ENCODE peak calls at places on chromosomes 16 and 17, in six cellular contexts. One of them, this sample, is unnamed.
A peak's percentile ranks its signal among the peaks of the same experiment; 100 is the strongest.

GRCh38 chr17:77772461-77772897 is 186.0 kb upstream of the TNRC6C start:
- DNase-seq in neural progenitor cell: peak; percentile 89
- DNase-seq in skeletal muscle cell: peak; percentile 11
- DNase-seq in COR-L47: no peak
- DNase-seq in mesenteric fat pad: no peak
- DNase-seq in breast epithelium: no peak
- DNase-seq in this sample: peak; percentile 53

GRCh38 chr17:28038802-28039600 is 3.5 kb upstream of the NLK start:
- DNase-seq in COR-L47: no peak
- DNase-seq in mesenteric fat pad: no peak
- DNase-seq in neural progenitor cell: no peak
- DNase-seq in breast epithelium: no peak
- DNase-seq in skeletal muscle cell: peak; percentile 28
- DNase-seq in this sample: no peak

GRCh38 chr16:84931506-84931905 is 79.8 kb downstream of the ZDHHC7 start:
- DNase-seq in mesenteric fat pad: no peak
- DNase-seq in COR-L47: no peak
- DNase-seq in breast epithelium: no peak
- DNase-seq in skeletal muscle cell: no peak
- DNase-seq in neural progenitor cell: no peak
- DNase-seq in this sample: no peak

GRCh38 chr17:49677134-49677932 is 564 bp downstream of the SPOP start:
- DNase-seq in breast epithelium: peak; percentile 94
- DNase-seq in mesenteric fat pad: peak; percentile 99
- DNase-seq in COR-L47: peak; percentile 89
- DNase-seq in neural progenitor cell: peak; percentile 99
- DNase-seq in skeletal muscle cell: peak; percentile 74
- DNase-seq in this sample: peak; percentile 96

GRCh38 chr16:84421081-84421937 is 53.0 kb downstream of the ATP2C2 start:
- DNase-seq in COR-L47: no peak
- DNase-seq in breast epithelium: no peak
- DNase-seq in mesenteric fat pad: no peak
- DNase-seq in skeletal muscle cell: no peak
- DNase-seq in neural progenitor cell: no peak
- DNase-seq in this sample: no peak

GRCh38 chr16:3038896-3039295 is 2.2 kb upstream of the BICDL2 start:
- DNase-seq in COR-L47: no peak
- DNase-seq in breast epithelium: no peak
- DNase-seq in skeletal muscle cell: no peak
- DNase-seq in mesenteric fat pad: no peak
- DNase-seq in neural progenitor cell: no peak
- DNase-seq in this sample: no peak

GRCh38 chr17:11618861-11619566 is 20.7 kb downstream of the DNAH9 start:
- DNase-seq in neural progenitor cell: no peak
- DNase-seq in breast epithelium: peak; percentile 71
- DNase-seq in mesenteric fat pad: no peak
- DNase-seq in COR-L47: no peak
- DNase-seq in skeletal muscle cell: no peak
- DNase-seq in this sample: no peak

GRCh38 chr16:49588061-49588460 is 214.5 kb downstream of the C16orf78 start:
- DNase-seq in skeletal muscle cell: no peak
- DNase-seq in neural progenitor cell: no peak
- DNase-seq in breast epithelium: no peak
- DNase-seq in COR-L47: no peak
- DNase-seq in mesenteric fat pad: peak; percentile 30
- DNase-seq in this sample: no peak

GRCh38 chr17:29012535-29012934 is 6.7 kb upstream of the SEZ6 start:
- DNase-seq in breast epithelium: no peak
- DNase-seq in mesenteric fat pad: no peak
- DNase-seq in COR-L47: no peak
- DNase-seq in skeletal muscle cell: no peak
- DNase-seq in neural progenitor cell: no peak
- DNase-seq in this sample: no peak

GRCh38 chr16:70576431-70577255 is 53.0 kb downstream of the SF3B3 start:
- DNase-seq in skeletal muscle cell: peak; percentile 52
- DNase-seq in mesenteric fat pad: peak; percentile 51
- DNase-seq in neural progenitor cell: no peak
- DNase-seq in COR-L47: no peak
- DNase-seq in breast epithelium: no peak
- DNase-seq in this sample: no peak

GRCh38 chr16:4768549-4769305 is 1.8 kb upstream of the ZNF500 start:
- DNase-seq in neural progenitor cell: peak; percentile 98
- DNase-seq in COR-L47: peak; percentile 95
- DNase-seq in breast epithelium: peak; percentile 96
- DNase-seq in skeletal muscle cell: peak; percentile 74
- DNase-seq in mesenteric fat pad: peak; percentile 97
- DNase-seq in this sample: peak; percentile 70

GRCh38 chr17:82328141-82328993 is 5.2 kb downstream of the SECTM1 start:
- DNase-seq in neural progenitor cell: no peak
- DNase-seq in COR-L47: peak; percentile 44
- DNase-seq in skeletal muscle cell: no peak
- DNase-seq in breast epithelium: no peak
- DNase-seq in mesenteric fat pad: no peak
- DNase-seq in this sample: no peak

GRCh38 chr16:86643661-86644060 is 65.3 kb downstream of the FOXL1 start:
- DNase-seq in mesenteric fat pad: no peak
- DNase-seq in breast epithelium: no peak
- DNase-seq in skeletal muscle cell: no peak
- DNase-seq in neural progenitor cell: no peak
- DNase-seq in COR-L47: no peak
- DNase-seq in this sample: no peak

GRCh38 chr17:51439395-51440229 is 179.3 kb downstream of the UTP18 start:
- DNase-seq in COR-L47: no peak
- DNase-seq in breast epithelium: no peak
- DNase-seq in skeletal muscle cell: no peak
- DNase-seq in neural progenitor cell: no peak
- DNase-seq in mesenteric fat pad: no peak
- DNase-seq in this sample: no peak

GRCh38 chr17:40018211-40019121 is 3.2 kb downstream of the CSF3 start:
- DNase-seq in COR-L47: no peak
- DNase-seq in neural progenitor cell: peak; percentile 68
- DNase-seq in mesenteric fat pad: no peak
- DNase-seq in skeletal muscle cell: no peak
- DNase-seq in breast epithelium: no peak
- DNase-seq in this sample: no peak

GRCh38 chr16:88685156-88686061 is 898 bp downstream of the SNAI3 start:
- DNase-seq in COR-L47: no peak
- DNase-seq in breast epithelium: no peak
- DNase-seq in mesenteric fat pad: no peak
- DNase-seq in skeletal muscle cell: no peak
- DNase-seq in neural progenitor cell: peak; percentile 52
- DNase-seq in this sample: no peak

GRCh38 chr17:33511670-33512069 is 218.6 kb upstream of the ASIC2 start:
- DNase-seq in neural progenitor cell: no peak
- DNase-seq in mesenteric fat pad: no peak
- DNase-seq in COR-L47: no peak
- DNase-seq in skeletal muscle cell: no peak
- DNase-seq in breast epithelium: no peak
- DNase-seq in this sample: no peak

GRCh38 chr16:75064403-75065148 is 52.0 kb downstream of the LDHD start:
- DNase-seq in breast epithelium: no peak
- DNase-seq in neural progenitor cell: no peak
- DNase-seq in mesenteric fat pad: no peak
- DNase-seq in COR-L47: no peak
- DNase-seq in skeletal muscle cell: no peak
- DNase-seq in this sample: no peak

GRCh38 chr17:80760501-80760900 is 215.9 kb downstream of the RPTOR start:
- DNase-seq in breast epithelium: peak; percentile 62
- DNase-seq in mesenteric fat pad: peak; percentile 80
- DNase-seq in COR-L47: peak; percentile 72
- DNase-seq in neural progenitor cell: no peak
- DNase-seq in skeletal muscle cell: no peak
- DNase-seq in this sample: no peak

GRCh38 chr16:26658486-26658885 is 408.2 kb upstream of the C16orf82 start:
- DNase-seq in COR-L47: no peak
- DNase-seq in neural progenitor cell: no peak
- DNase-seq in breast epithelium: no peak
- DNase-seq in mesenteric fat pad: no peak
- DNase-seq in skeletal muscle cell: no peak
- DNase-seq in this sample: no peak

This sample was measured in T follicular helper cell.